ENCODE peak calls at places on chromosomes 11 and 22, in eight cellular contexts. H is lower leg skin, K is left ventricle myocardium inferior, D is AG04449, Z is foreskin fibroblast, S is astrocyte of the spinal cord, J is AG10803, X is HFFc6. C is an unnamed sample.

GRCh38 chr11:8690374-8691342 is 8.1 kb downstream of the RPL27A start:
- DNase-seq in S (no peak), K (no peak), Z (no peak), J (no peak), X (no peak), H (peak; percentile 58), D (no peak), C (no peak)

GRCh38 chr11:70399681-70400112 is 1.4 kb downstream of the CTTN start:
- DNase-seq in Z (peak; percentile 96), X (peak; percentile 97), K (peak; percentile 77), D (peak; percentile 85), S (peak; percentile 97), J (peak; percentile 95), H (peak; percentile 97), C (no peak)

GRCh38 chr22:26057731-26058130 is 111.5 kb upstream of the SEZ6L start:
- DNase-seq in S (no peak), Z (no peak), X (no peak), J (no peak), H (no peak), K (no peak), D (no peak), C (no peak)

GRCh38 chr11:86749376-86749775 is 51.0 kb upstream of the PRSS23 start:
- DNase-seq in X (no peak), D (no peak), J (no peak), S (no peak), Z (no peak), K (no peak), H (no peak), C (no peak)

GRCh38 chr11:29214833-29215232 is 802.0 kb downstream of the KCNA4 start:
- DNase-seq in D (no peak), S (peak; percentile 9), H (no peak), Z (peak; percentile 35), J (peak; percentile 19), K (no peak), X (peak; percentile 13), C (no peak)

GRCh38 chr11:94768602-94769511 is 701 bp downstream of the AMOTL1 start:
- DNase-seq in X (no peak), S (peak; percentile 46), Z (no peak), H (peak; percentile 87), D (no peak), J (no peak), K (peak; percentile 55), C (peak; percentile 28)

GRCh38 chr11:110809800-110810199 is 97.6 kb upstream of the ARHGAP20 start:
- DNase-seq in J (no peak), H (no peak), K (no peak), S (no peak), D (no peak), Z (no peak), X (no peak), C (no peak)

GRCh38 chr22:23520875-23521441 is 59.1 kb downstream of the IGLL1 start:
- DNase-seq in J (peak; percentile 15), Z (peak; percentile 6), H (no peak), X (peak; percentile 55), S (peak; percentile 46), D (no peak), K (peak; percentile 40), C (no peak)

GRCh38 chr11:34916810-34917780 is 677 bp downstream of the PDHX start:
- DNase-seq in H (no peak), D (no peak), Z (peak; percentile 14), J (peak; percentile 23), X (no peak), S (no peak), K (no peak), C (no peak)

GRCh38 chr11:34029176-34029575 is 22.4 kb upstream of the CAPRIN1 start:
- DNase-seq in J (no peak), X (no peak), D (no peak), H (no peak), K (no peak), S (no peak), Z (no peak), C (no peak)

GRCh38 chr11:15667127-15667725 is 552.5 kb downstream of the INSC start:
- DNase-seq in J (no peak), K (no peak), H (no peak), X (no peak), S (no peak), Z (no peak), D (no peak), C (no peak)

GRCh38 chr11:71078482-71078881 is 173.9 kb downstream of the SHANK2 start:
- DNase-seq in D (no peak), K (no peak), X (no peak), J (no peak), H (no peak), Z (no peak), S (no peak), C (no peak)

GRCh38 chr22:41479671-41480396 is 10.9 kb downstream of the ACO2 start:
- DNase-seq in K (no peak), Z (peak; percentile 31), H (no peak), X (peak; percentile 64), J (peak; percentile 54), D (no peak), S (peak; percentile 92), C (no peak)

GRCh38 chr11:58573451-58574104 is 2.1 kb downstream of the LPXN start:
- DNase-seq in S (peak; percentile 68), K (peak; percentile 47), D (no peak), H (peak; percentile 92), J (peak; percentile 84), Z (peak; percentile 83), X (peak; percentile 83), C (peak; percentile 24)

GRCh38 chr11:46039990-46040389 is 81.3 kb downstream of the PHF21A start:
- DNase-seq in H (no peak), X (peak; percentile 50), J (peak; percentile 71), Z (peak; percentile 23), S (peak; percentile 85), D (peak; percentile 31), K (no peak), C (no peak)

GRCh38 chr11:4541071-4541470 is 3.9 kb upstream of the OR52M1 start:
- DNase-seq in X (no peak), S (no peak), K (no peak), J (no peak), H (no peak), D (no peak), Z (no peak), C (no peak)

GRCh38 chr22:22818861-22819855 is 68.5 kb upstream of the IGLL5 start:
- DNase-seq in J (no peak), S (no peak), K (no peak), H (no peak), D (no peak), Z (no peak), X (no peak), C (peak; percentile 62)

GRCh38 chr22:45009881-45010531 is at the start of gene PHF21B:
- DNase-seq in Z (peak; percentile 8), D (no peak), J (peak; percentile 13), K (peak; percentile 60), X (no peak), H (no peak), S (peak; percentile 11), C (peak; percentile 73)

GRCh38 chr11:2839395-2839941 is 46.1 kb downstream of the CDKN1C start:
- DNase-seq in H (no peak), K (peak; percentile 36), S (no peak), X (no peak), J (no peak), D (no peak), Z (no peak), C (no peak)

GRCh38 chr11:46308632-46309419 is 31.4 kb downstream of the CREB3L1 start:
- DNase-seq in D (no peak), H (peak; percentile 96), S (peak; percentile 68), Z (peak; percentile 56), X (peak; percentile 53), K (peak; percentile 81), J (peak; percentile 66), C (peak; percentile 88)

GRCh38 chr11:46680164-46680760 is 20.2 kb downstream of the ARHGAP1 start:
- DNase-seq in D (no peak), K (peak; percentile 7), S (no peak), Z (no peak), X (no peak), J (no peak), H (no peak), C (no peak)

GRCh38 chr22:22432479-22432878 is 76.1 kb downstream of the ZNF280B start:
- DNase-seq in S (no peak), X (no peak), H (no peak), K (no peak), J (no peak), D (no peak), Z (no peak), C (no peak)

GRCh38 chr11:74453373-74453975 is 13.9 kb downstream of the KCNE3 start:
- DNase-seq in H (peak; percentile 91), X (peak; percentile 25), J (peak; percentile 55), Z (peak; percentile 31), D (no peak), S (peak; percentile 64), K (peak; percentile 57), C (peak; percentile 61)
- TF ChIP-seq CTCF in H (no peak), X (peak; percentile 89), J (peak; percentile 83), Z (peak; percentile 83), D (peak; percentile 87), S (peak; percentile 92), K (peak; percentile 80), C (peak; percentile 63)

DNA sequence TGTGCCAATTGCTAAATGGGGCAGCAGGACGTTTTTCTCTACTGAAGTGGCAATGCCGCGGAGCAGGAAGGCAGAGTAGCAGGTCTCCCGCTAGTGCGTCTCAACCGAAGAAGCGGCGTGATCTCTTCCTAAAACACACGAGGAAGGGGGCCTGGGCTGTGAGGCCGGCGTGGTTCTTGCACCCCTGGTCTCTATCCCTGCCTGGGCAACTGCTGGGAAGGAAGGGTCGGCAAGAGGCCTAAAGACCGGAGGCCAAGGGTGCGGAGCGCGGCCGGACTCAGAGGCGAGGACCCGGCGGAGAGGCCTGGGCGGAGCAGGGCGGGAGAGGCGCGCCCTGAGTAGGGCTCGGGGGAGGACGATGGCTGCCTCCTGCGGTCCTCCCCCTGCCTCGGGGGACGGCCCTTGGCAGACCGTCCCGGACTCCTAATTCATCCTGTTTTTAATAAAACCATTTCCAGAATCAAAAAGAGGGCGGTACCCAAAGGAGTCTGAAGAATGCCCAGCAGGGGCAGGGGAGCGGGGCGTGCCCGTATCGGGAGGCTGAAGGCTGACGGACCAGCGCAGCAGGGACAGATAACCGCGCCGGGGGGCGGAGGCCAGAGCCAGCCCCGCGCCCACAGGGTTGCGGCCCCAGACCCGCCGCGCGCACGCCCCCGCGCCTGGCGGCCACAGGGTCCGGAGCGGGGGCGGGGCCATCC is 559 bp upstream of the APLP2 start:
- DNase-seq in J (peak; percentile 95), D (no peak), X (peak; percentile 89), S (peak; percentile 90), K (peak; percentile 85), H (peak; percentile 96), Z (peak; percentile 93), C (no peak)
- TF ChIP-seq CTCF in J (peak; percentile 29), D (peak; percentile 15), X (no peak), S (peak; percentile 16), K (peak; percentile 39), H (no peak), Z (no peak), C (no peak)

GRCh38 chr11:90947930-90948329 is 725.1 kb upstream of the CHORDC1 start:
- DNase-seq in D (no peak), X (no peak), Z (no peak), J (no peak), H (no peak), K (no peak), S (no peak), C (no peak)
- TF ChIP-seq CTCF in D (no peak), X (no peak), Z (no peak), J (no peak), H (no peak), K (peak; percentile 36), S (no peak), C (no peak)

DNA sequence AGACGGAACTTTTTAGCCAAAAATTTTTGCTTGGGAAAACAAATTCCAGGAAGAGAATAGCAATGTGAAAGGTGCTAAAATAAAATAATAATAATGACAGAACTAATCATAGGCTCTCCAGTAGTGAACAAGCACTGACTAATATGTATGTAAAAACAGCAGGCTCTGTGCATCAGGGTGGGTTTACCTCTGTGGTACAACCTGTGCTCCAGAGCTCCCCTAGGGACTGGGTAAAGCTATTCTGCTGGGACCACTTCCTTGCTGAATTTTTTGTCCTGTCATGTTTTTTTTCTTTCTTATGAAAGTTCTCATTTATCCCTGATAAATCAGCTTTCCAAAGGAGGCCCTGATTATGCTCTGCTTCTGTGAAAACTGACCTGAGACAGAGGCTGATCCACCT is 18.8 kb downstream of the LUZP2 start:
- DNase-seq in Z (no peak), X (no peak), K (no peak), S (no peak), H (no peak), J (no peak), D (no peak), C (no peak)
- TF ChIP-seq CTCF in Z (no peak), X (no peak), K (no peak), S (no peak), H (no peak), J (no peak), D (no peak), C (no peak)